ENCODE peak calls at places on chromosomes 4 and X, in ten cellular contexts. One of them, this sample, is unnamed.

GRCh38 chr4:45317276-45317675 is 590.9 kb upstream of the GNPDA2 start:
- DNase-seq in fibroblast of pulmonary artery: peak
- DNase-seq in fibroblast of the aortic adventitia: peak
- DNase-seq in cardiac muscle cell: peak
- DNase-seq in GM23248: peak
- DNase-seq in foreskin fibroblast: no peak
- DNase-seq in BJ: no peak
- DNase-seq in heart right ventricle: no peak
- DNase-seq in psoas muscle: no peak
- DNase-seq in H1: no peak
- DNase-seq in this sample: no peak

GRCh38 chrX:40155617-40156471 is 58.1 kb upstream of the BCOR start:
- DNase-seq in GM23248: peak
- DNase-seq in fibroblast of the aortic adventitia: no peak
- DNase-seq in fibroblast of pulmonary artery: no peak
- DNase-seq in H1: no peak
- DNase-seq in cardiac muscle cell: no peak
- DNase-seq in psoas muscle: no peak
- DNase-seq in BJ: no peak
- DNase-seq in foreskin fibroblast: no peak
- DNase-seq in heart right ventricle: no peak
- DNase-seq in this sample: no peak

GRCh38 chr4:153651961-153652784 is 31.9 kb upstream of the TLR2 start:
- DNase-seq in H1: no peak
- DNase-seq in fibroblast of the aortic adventitia: no peak
- DNase-seq in BJ: no peak
- DNase-seq in GM23248: peak
- DNase-seq in cardiac muscle cell: no peak
- DNase-seq in heart right ventricle: no peak
- DNase-seq in foreskin fibroblast: no peak
- DNase-seq in psoas muscle: no peak
- DNase-seq in fibroblast of pulmonary artery: no peak
- DNase-seq in this sample: peak

GRCh38 chr4:95255396-95256107 is 293.2 kb downstream of the UNC5C start:
- DNase-seq in psoas muscle: no peak
- DNase-seq in GM23248: peak
- DNase-seq in cardiac muscle cell: no peak
- DNase-seq in heart right ventricle: no peak
- DNase-seq in foreskin fibroblast: no peak
- DNase-seq in fibroblast of pulmonary artery: peak
- DNase-seq in H1: no peak
- DNase-seq in fibroblast of the aortic adventitia: peak
- DNase-seq in BJ: no peak
- DNase-seq in this sample: peak

GRCh38 chr4:10371869-10372471 is 85.3 kb downstream of the ZNF518B start:
- DNase-seq in heart right ventricle: no peak
- DNase-seq in H1: no peak
- DNase-seq in foreskin fibroblast: no peak
- DNase-seq in fibroblast of pulmonary artery: peak
- DNase-seq in psoas muscle: no peak
- DNase-seq in cardiac muscle cell: no peak
- DNase-seq in BJ: peak
- DNase-seq in GM23248: peak
- DNase-seq in fibroblast of the aortic adventitia: peak
- DNase-seq in this sample: peak

GRCh38 chr4:53196872-53197759 is 168.7 kb downstream of the SCFD2 start:
- DNase-seq in cardiac muscle cell: peak
- DNase-seq in H1: no peak
- DNase-seq in GM23248: peak
- DNase-seq in fibroblast of pulmonary artery: peak
- DNase-seq in foreskin fibroblast: peak
- DNase-seq in fibroblast of the aortic adventitia: peak
- DNase-seq in psoas muscle: no peak
- DNase-seq in heart right ventricle: no peak
- DNase-seq in BJ: no peak
- DNase-seq in this sample: peak

GRCh38 chrX:56728321-56728720 is 722 bp upstream of the NBDY start:
- DNase-seq in cardiac muscle cell: peak
- DNase-seq in foreskin fibroblast: no peak
- DNase-seq in psoas muscle: no peak
- DNase-seq in fibroblast of the aortic adventitia: peak
- DNase-seq in GM23248: peak
- DNase-seq in heart right ventricle: no peak
- DNase-seq in H1: no peak
- DNase-seq in BJ: no peak
- DNase-seq in fibroblast of pulmonary artery: peak
- DNase-seq in this sample: peak

GRCh38 chr4:38759077-38759789 is 23.6 kb downstream of the TLR10 start:
- DNase-seq in heart right ventricle: peak
- DNase-seq in foreskin fibroblast: peak
- DNase-seq in fibroblast of the aortic adventitia: peak
- DNase-seq in fibroblast of pulmonary artery: peak
- DNase-seq in cardiac muscle cell: peak
- DNase-seq in psoas muscle: peak
- DNase-seq in GM23248: peak
- DNase-seq in H1: peak
- DNase-seq in BJ: no peak
- DNase-seq in this sample: peak

GRCh38 chrX:93868289-93868985 is 194.4 kb downstream of the FAM133A start:
- DNase-seq in fibroblast of the aortic adventitia: no peak
- DNase-seq in cardiac muscle cell: no peak
- DNase-seq in foreskin fibroblast: no peak
- DNase-seq in psoas muscle: no peak
- DNase-seq in fibroblast of pulmonary artery: peak
- DNase-seq in heart right ventricle: no peak
- DNase-seq in BJ: no peak
- DNase-seq in H1: no peak
- DNase-seq in GM23248: no peak
- DNase-seq in this sample: no peak

GRCh38 chr4:52914051-52914605 is 52.0 kb downstream of the RASL11B start:
- DNase-seq in fibroblast of pulmonary artery: peak
- DNase-seq in BJ: no peak
- DNase-seq in GM23248: peak
- DNase-seq in heart right ventricle: no peak
- DNase-seq in foreskin fibroblast: peak
- DNase-seq in H1: no peak
- DNase-seq in cardiac muscle cell: peak
- DNase-seq in fibroblast of the aortic adventitia: peak
- DNase-seq in psoas muscle: no peak
- DNase-seq in this sample: peak

GRCh38 chrX:48747415-48748026 is 14.0 kb upstream of the GLOD5 start:
- DNase-seq in foreskin fibroblast: no peak
- DNase-seq in psoas muscle: no peak
- DNase-seq in fibroblast of the aortic adventitia: no peak
- DNase-seq in BJ: no peak
- DNase-seq in fibroblast of pulmonary artery: no peak
- DNase-seq in GM23248: no peak
- DNase-seq in cardiac muscle cell: no peak
- DNase-seq in heart right ventricle: no peak
- DNase-seq in H1: no peak
- DNase-seq in this sample: no peak

GRCh38 chr4:17817027-17817426 is 6.2 kb downstream of the NCAPG start:
- DNase-seq in psoas muscle: no peak
- DNase-seq in cardiac muscle cell: peak
- DNase-seq in heart right ventricle: no peak
- DNase-seq in H1: no peak
- DNase-seq in fibroblast of the aortic adventitia: peak
- DNase-seq in fibroblast of pulmonary artery: peak
- DNase-seq in BJ: peak
- DNase-seq in foreskin fibroblast: peak
- DNase-seq in GM23248: peak
- DNase-seq in this sample: peak

GRCh38 chrX:118062817-118063615 is 53.6 kb downstream of the KLHL13 start:
- DNase-seq in GM23248: no peak
- DNase-seq in fibroblast of pulmonary artery: no peak
- DNase-seq in psoas muscle: no peak
- DNase-seq in cardiac muscle cell: no peak
- DNase-seq in H1: no peak
- DNase-seq in heart right ventricle: no peak
- DNase-seq in fibroblast of the aortic adventitia: no peak
- DNase-seq in BJ: no peak
- DNase-seq in foreskin fibroblast: no peak
- DNase-seq in this sample: no peak

GRCh38 chr4:88283661-88284377 is 542 bp downstream of the PPM1K start:
- DNase-seq in fibroblast of the aortic adventitia: no peak
- DNase-seq in psoas muscle: peak
- DNase-seq in foreskin fibroblast: peak
- DNase-seq in GM23248: peak
- DNase-seq in BJ: no peak
- DNase-seq in heart right ventricle: peak
- DNase-seq in H1: no peak
- DNase-seq in fibroblast of pulmonary artery: peak
- DNase-seq in cardiac muscle cell: peak
- DNase-seq in this sample: peak

GRCh38 chr4:146132445-146132844 is 43.1 kb upstream of the LSM6 start:
- DNase-seq in BJ: no peak
- DNase-seq in foreskin fibroblast: no peak
- DNase-seq in H1: no peak
- DNase-seq in fibroblast of pulmonary artery: no peak
- DNase-seq in psoas muscle: no peak
- DNase-seq in fibroblast of the aortic adventitia: no peak
- DNase-seq in cardiac muscle cell: no peak
- DNase-seq in heart right ventricle: no peak
- DNase-seq in GM23248: peak
- DNase-seq in this sample: no peak

GRCh38 chr4:118981839-118982381 is 93.3 kb downstream of the SYNPO2 start:
- DNase-seq in H1: no peak
- DNase-seq in heart right ventricle: no peak
- DNase-seq in foreskin fibroblast: peak
- DNase-seq in psoas muscle: peak
- DNase-seq in cardiac muscle cell: peak
- DNase-seq in GM23248: peak
- DNase-seq in fibroblast of the aortic adventitia: peak
- DNase-seq in BJ: peak
- DNase-seq in fibroblast of pulmonary artery: peak
- DNase-seq in this sample: peak

GRCh38 chrX:101257448-101258259 is 33.5 kb downstream of the TAF7L start:
- DNase-seq in fibroblast of the aortic adventitia: peak
- DNase-seq in cardiac muscle cell: no peak
- DNase-seq in BJ: no peak
- DNase-seq in foreskin fibroblast: no peak
- DNase-seq in psoas muscle: no peak
- DNase-seq in H1: no peak
- DNase-seq in GM23248: peak
- DNase-seq in heart right ventricle: no peak
- DNase-seq in fibroblast of pulmonary artery: no peak
- DNase-seq in this sample: no peak

GRCh38 chr4:166538491-166539005 is 665.5 kb downstream of the TLL1 start:
- DNase-seq in psoas muscle: no peak
- DNase-seq in fibroblast of pulmonary artery: no peak
- DNase-seq in fibroblast of the aortic adventitia: peak
- DNase-seq in BJ: no peak
- DNase-seq in cardiac muscle cell: no peak
- DNase-seq in H1: no peak
- DNase-seq in foreskin fibroblast: no peak
- DNase-seq in heart right ventricle: no peak
- DNase-seq in GM23248: no peak
- DNase-seq in this sample: no peak

GRCh38 chr4:150582101-150582565 is at the start of gene MAB21L2:
- DNase-seq in fibroblast of the aortic adventitia: no peak
- DNase-seq in H1: no peak
- DNase-seq in cardiac muscle cell: peak
- DNase-seq in psoas muscle: no peak
- DNase-seq in GM23248: no peak
- DNase-seq in foreskin fibroblast: no peak
- DNase-seq in fibroblast of pulmonary artery: peak
- DNase-seq in heart right ventricle: no peak
- DNase-seq in BJ: no peak
- DNase-seq in this sample: peak
- H3K4me3 ChIP-seq in fibroblast of the aortic adventitia: peak
- H3K4me3 ChIP-seq in H1: peak
- H3K4me3 ChIP-seq in cardiac muscle cell: peak
- H3K4me3 ChIP-seq in psoas muscle: peak
- H3K4me3 ChIP-seq in GM23248: no peak
- H3K4me3 ChIP-seq in foreskin fibroblast: no peak
- H3K4me3 ChIP-seq in fibroblast of pulmonary artery: peak
- H3K4me3 ChIP-seq in heart right ventricle: peak
- H3K4me3 ChIP-seq in BJ: peak
- H3K4me3 ChIP-seq in this sample: no peak

DNA sequence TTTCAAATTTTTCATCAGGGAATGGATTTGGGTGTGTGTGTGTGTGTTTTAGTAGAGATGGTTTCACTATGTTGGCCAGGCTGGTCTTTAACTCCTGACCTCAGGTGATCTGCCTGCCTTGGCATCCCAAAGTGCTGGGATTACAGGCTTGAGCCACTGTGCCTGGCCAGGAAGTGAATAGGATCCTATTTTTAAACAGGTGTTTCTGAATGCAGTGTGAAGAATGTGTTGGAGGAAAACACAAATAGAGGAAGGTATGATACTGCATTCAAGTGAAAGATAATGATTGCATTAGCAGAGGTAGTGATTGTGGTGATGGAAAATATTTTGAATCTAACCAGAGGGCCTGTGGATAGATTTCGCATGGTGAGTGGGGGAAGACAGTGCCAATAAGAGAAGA is 189.6 kb downstream of the TENM3 start:
- DNase-seq in H1: no peak
- DNase-seq in psoas muscle: no peak
- DNase-seq in heart right ventricle: no peak
- DNase-seq in fibroblast of the aortic adventitia: no peak
- DNase-seq in BJ: no peak
- DNase-seq in cardiac muscle cell: no peak
- DNase-seq in fibroblast of pulmonary artery: no peak
- DNase-seq in GM23248: no peak
- DNase-seq in foreskin fibroblast: no peak
- DNase-seq in this sample: no peak
- H3K4me3 ChIP-seq in H1: no peak
- H3K4me3 ChIP-seq in psoas muscle: no peak
- H3K4me3 ChIP-seq in heart right ventricle: no peak
- H3K4me3 ChIP-seq in fibroblast of the aortic adventitia: no peak
- H3K4me3 ChIP-seq in BJ: no peak
- H3K4me3 ChIP-seq in cardiac muscle cell: no peak
- H3K4me3 ChIP-seq in fibroblast of pulmonary artery: no peak
- H3K4me3 ChIP-seq in GM23248: no peak
- H3K4me3 ChIP-seq in foreskin fibroblast: no peak
- H3K4me3 ChIP-seq in this sample: no peak

GRCh38 chrX:136878423-136878822 is 2.1 kb downstream of the RBMX start:
- DNase-seq in foreskin fibroblast: no peak
- DNase-seq in cardiac muscle cell: no peak
- DNase-seq in heart right ventricle: no peak
- DNase-seq in fibroblast of pulmonary artery: no peak
- DNase-seq in BJ: no peak
- DNase-seq in GM23248: no peak
- DNase-seq in psoas muscle: no peak
- DNase-seq in fibroblast of the aortic adventitia: no peak
- DNase-seq in H1: no peak
- DNase-seq in this sample: no peak
- H3K4me3 ChIP-seq in foreskin fibroblast: peak
- H3K4me3 ChIP-seq in cardiac muscle cell: peak
- H3K4me3 ChIP-seq in heart right ventricle: peak
- H3K4me3 ChIP-seq in fibroblast of pulmonary artery: peak
- H3K4me3 ChIP-seq in BJ: peak
- H3K4me3 ChIP-seq in GM23248: peak
- H3K4me3 ChIP-seq in psoas muscle: peak
- H3K4me3 ChIP-seq in fibroblast of the aortic adventitia: peak
- H3K4me3 ChIP-seq in H1: peak
- H3K4me3 ChIP-seq in this sample: peak

DNA sequence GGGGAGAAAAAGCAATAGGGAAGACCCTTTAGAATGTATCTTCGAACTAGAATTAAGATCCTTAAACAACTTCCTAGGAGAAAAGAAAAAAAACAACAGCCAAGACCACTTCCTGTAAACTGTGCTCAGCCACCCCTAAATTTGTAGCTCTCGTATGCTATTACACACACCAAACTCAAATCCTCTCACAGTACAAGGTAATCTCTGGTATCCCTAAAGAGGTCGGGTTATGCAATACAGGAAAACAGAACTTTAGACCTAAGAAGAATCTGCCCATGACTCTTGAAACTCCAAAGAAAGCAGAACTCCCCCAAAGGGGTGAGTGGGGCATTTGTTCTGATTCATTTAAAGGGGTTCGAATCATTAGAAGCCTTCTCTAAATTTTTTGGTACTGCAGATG is 170.9 kb upstream of the CASK start:
- DNase-seq in foreskin fibroblast: no peak
- DNase-seq in fibroblast of the aortic adventitia: peak
- DNase-seq in BJ: no peak
- DNase-seq in H1: no peak
- DNase-seq in psoas muscle: no peak
- DNase-seq in heart right ventricle: no peak
- DNase-seq in cardiac muscle cell: no peak
- DNase-seq in fibroblast of pulmonary artery: peak
- DNase-seq in GM23248: peak
- DNase-seq in this sample: peak
- H3K4me3 ChIP-seq in foreskin fibroblast: no peak
- H3K4me3 ChIP-seq in fibroblast of the aortic adventitia: no peak
- H3K4me3 ChIP-seq in BJ: no peak
- H3K4me3 ChIP-seq in H1: no peak
- H3K4me3 ChIP-seq in psoas muscle: no peak
- H3K4me3 ChIP-seq in heart right ventricle: no peak
- H3K4me3 ChIP-seq in cardiac muscle cell: no peak
- H3K4me3 ChIP-seq in fibroblast of pulmonary artery: no peak
- H3K4me3 ChIP-seq in GM23248: no peak
- H3K4me3 ChIP-seq in this sample: no peak

This sample was measured in adipocyte.